ENCODE peak calls at places on chromosomes 11 and 22, in five cellular contexts. E, F, J, Z and T are unnamed samples.

GRCh38 chr11:68146704-68147474 is 25.7 kb upstream of the CHKA start:
- DNase-seq in J (no peak), F (no peak), Z (peak), E (no peak), T (no peak)

GRCh38 chr11:62105611-62106245 is 18.1 kb upstream of the INCENP start:
- DNase-seq in F (peak), E (no peak), Z (no peak), J (no peak), T (no peak)

GRCh38 chr11:103110406-103110805 is 1.2 kb downstream of the DYNC2H1 start:
- DNase-seq in E (no peak), J (no peak), Z (no peak), F (peak), T (no peak)

GRCh38 chr11:65468874-65469333 is 29.9 kb upstream of the MALAT1 start:
- DNase-seq in Z (peak), F (peak), J (no peak), E (peak), T (no peak)

GRCh38 chr11:118629761-118630661 is 22.6 kb downstream of the PHLDB1 start:
- DNase-seq in Z (peak), E (no peak), F (peak), J (no peak), T (no peak)

GRCh38 chr11:36574486-36574885 is 6.7 kb downstream of the RAG1 start:
- DNase-seq in J (no peak), E (no peak), Z (no peak), F (no peak), T (no peak)

GRCh38 chr11:69934861-69935494 is 115.8 kb upstream of the FGF3 start:
- DNase-seq in J (peak), E (peak), F (peak), Z (peak), T (no peak)

GRCh38 chr11:65911682-65912568 is 6.9 kb downstream of the C11orf68 start:
- DNase-seq in Z (no peak), E (no peak), J (no peak), F (peak), T (no peak)

GRCh38 chr11:64834723-64835615 is 9.5 kb downstream of the CDC42BPG start:
- DNase-seq in F (peak), E (no peak), J (no peak), Z (peak), T (no peak)

GRCh38 chr11:16193897-16194381 is 162.4 kb downstream of the SOX6 start:
- DNase-seq in J (no peak), F (peak), E (no peak), Z (no peak), T (no peak)

GRCh38 chr11:16191852-16192240 is 164.5 kb downstream of the SOX6 start:
- DNase-seq in F (no peak), Z (no peak), E (no peak), J (no peak), T (no peak)

GRCh38 chr11:16194566-16194965 is 161.8 kb downstream of the SOX6 start:
- DNase-seq in E (no peak), F (no peak), J (no peak), Z (no peak), T (no peak)

GRCh38 chr11:16195659-16196058 is 160.7 kb downstream of the SOX6 start:
- DNase-seq in F (peak), J (no peak), Z (no peak), E (no peak), T (no peak)

DNA sequence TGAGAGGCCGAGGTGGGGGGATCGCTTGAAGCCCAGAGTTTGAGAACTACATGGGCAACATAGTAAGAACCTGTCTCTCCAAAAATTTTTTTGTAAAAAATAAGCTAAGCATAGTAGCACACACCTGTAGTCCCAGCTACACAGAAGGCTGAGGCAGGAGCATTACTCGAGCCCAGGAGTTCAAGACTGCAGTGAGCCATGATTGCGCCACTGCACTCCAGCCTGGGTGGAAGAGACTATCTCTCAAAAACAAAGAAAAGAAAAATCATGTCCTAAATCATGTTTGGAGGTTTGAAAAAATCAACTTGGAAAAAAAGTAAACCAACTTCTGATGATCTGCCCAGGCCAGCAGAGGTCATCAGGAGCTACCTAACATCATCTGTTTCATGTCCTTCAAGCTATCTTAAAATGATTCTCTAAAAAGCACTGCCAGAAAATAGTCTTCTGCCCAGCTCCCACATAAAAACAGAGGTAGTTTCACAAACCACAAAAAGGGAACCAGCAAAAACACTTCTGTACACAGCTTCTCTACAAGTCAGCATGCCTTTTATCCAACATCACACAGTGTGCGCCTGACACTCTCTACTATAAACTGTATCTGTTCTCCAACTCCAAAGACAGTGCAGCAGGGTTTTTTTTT is 165.0 kb downstream of the SOX6 start:
- DNase-seq in Z (peak), E (no peak), F (no peak), J (no peak), T (no peak)
- TF ChIP-seq CTCF in Z (no peak), E (no peak), F (no peak), J (no peak), T (no peak)

GRCh38 chr22:49917997-49918910 is at the start of the genes ALG12 and CRELD2:
- DNase-seq in Z (peak), F (peak), E (peak), J (peak), T (peak)
- TF ChIP-seq CTCF in Z (no peak), F (no peak), E (peak), J (no peak), T (no peak)

DNA sequence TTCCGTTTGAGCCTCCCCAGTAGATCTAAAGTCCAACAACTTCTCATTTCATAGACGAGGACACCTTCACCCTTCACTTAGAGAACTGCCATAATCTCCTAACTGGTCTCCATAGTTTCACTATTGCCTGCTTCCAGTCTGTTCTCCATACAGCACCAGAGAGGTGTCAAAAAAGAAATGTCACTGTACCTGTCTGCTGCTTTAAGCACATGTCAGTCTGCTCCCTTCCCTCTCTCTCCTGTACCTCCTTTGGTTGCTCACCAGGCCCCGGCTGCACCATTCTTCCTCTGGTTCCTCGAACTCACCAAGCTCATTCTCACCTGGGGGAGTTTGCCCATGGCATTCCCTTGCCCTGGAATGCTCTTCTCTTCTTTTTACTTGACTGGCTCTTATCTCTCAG is 75.8 kb downstream of the NAV2 start:
- DNase-seq in E (no peak), Z (no peak), F (no peak), J (no peak), T (no peak)
- TF ChIP-seq CTCF in E (no peak), Z (no peak), F (no peak), J (no peak), T (no peak)

GRCh38 chr11:34790620-34791019 is 125.6 kb downstream of the APIP start:
- DNase-seq in E (no peak), F (no peak), J (no peak), Z (no peak), T (no peak)

GRCh38 chr11:34793666-34794065 is 122.5 kb downstream of the APIP start:
- DNase-seq in E (no peak), F (no peak), J (no peak), Z (no peak), T (no peak)

GRCh38 chr11:34791725-34792124 is 124.5 kb downstream of the APIP start:
- DNase-seq in F (no peak), Z (no peak), J (no peak), E (no peak), T (no peak)

GRCh38 chr11:34792814-34793241 is 123.4 kb downstream of the APIP start:
- DNase-seq in J (no peak), F (no peak), E (no peak), Z (no peak), T (no peak)

DNA sequence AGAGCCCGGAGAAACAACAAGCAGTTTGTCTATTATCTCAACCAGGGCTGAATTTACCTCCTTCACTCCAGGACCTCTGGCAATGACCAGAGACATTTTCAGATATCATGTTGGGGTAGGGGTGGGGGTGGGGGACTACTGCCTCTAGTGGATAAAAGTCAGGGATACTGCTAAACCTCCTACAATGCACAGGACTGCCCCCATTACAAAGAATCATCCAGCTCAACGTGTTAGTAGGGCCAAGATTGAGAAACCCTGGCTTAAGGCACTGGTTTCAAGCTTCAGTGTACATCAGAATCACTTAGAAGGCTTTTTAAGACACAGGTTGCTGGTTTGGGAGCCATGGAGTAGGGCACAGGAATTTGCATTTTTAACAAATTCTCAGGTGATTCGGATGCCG is 124.0 kb downstream of the APIP start:
- DNase-seq in E (no peak), Z (no peak), F (no peak), J (no peak), T (no peak)
- TF ChIP-seq CTCF in E (no peak), Z (no peak), F (no peak), J (no peak), T (no peak)

DNA sequence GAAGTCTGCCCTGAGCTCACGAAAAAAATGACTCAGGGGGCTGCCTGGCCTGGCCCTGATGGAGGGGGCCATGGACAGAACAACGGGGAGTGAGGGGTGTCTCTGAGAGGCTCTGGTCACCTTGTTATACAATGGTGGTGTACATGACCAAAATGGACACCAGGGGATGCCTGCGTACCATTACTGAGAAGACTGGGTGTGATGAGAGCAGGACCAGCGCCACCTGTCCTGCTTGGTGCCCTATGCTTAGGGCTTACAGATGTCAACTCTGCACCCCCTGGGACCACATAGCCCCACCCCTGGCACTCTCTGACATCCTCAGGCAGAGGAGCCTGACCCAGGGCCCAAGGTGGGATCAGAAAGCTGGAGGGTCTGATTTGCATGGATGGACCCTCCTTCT is 104.8 kb downstream of the ZNF280B start:
- DNase-seq in J (no peak), F (no peak), E (no peak), Z (no peak), T (no peak)
- TF ChIP-seq CTCF in J (no peak), F (no peak), E (no peak), Z (no peak), T (no peak)

GRCh38 chr11:609355-609811 is 6.4 kb downstream of the IRF7 start:
- DNase-seq in J (no peak), E (no peak), F (no peak), Z (peak), T (no peak)

GRCh38 chr11:607971-608659 is 7.6 kb downstream of the IRF7 start:
- DNase-seq in J (no peak), E (no peak), Z (peak), F (no peak), T (no peak)

GRCh38 chr11:610146-610801 is 5.5 kb downstream of the IRF7 start:
- DNase-seq in Z (no peak), J (no peak), E (no peak), F (no peak), T (no peak)

GRCh38 chr11:607020-607780 is 8.6 kb downstream of the IRF7 start:
- DNase-seq in E (no peak), F (no peak), Z (peak), J (no peak), T (no peak)

GRCh38 chr11:608751-609354 is 6.9 kb downstream of the IRF7 start:
- DNase-seq in F (no peak), Z (peak), E (no peak), J (no peak), T (no peak)
- TF ChIP-seq CTCF in F (no peak), Z (no peak), E (no peak), J (no peak), T (no peak)

GRCh38 chr11:119864836-119865235 is 135.8 kb upstream of the NECTIN1 start:
- DNase-seq in Z (no peak), F (no peak), J (no peak), E (peak), T (no peak)

GRCh38 chr11:119860561-119861094 is 131.6 kb upstream of the NECTIN1 start:
- DNase-seq in J (no peak), F (no peak), E (peak), Z (no peak), T (no peak)

GRCh38 chr11:119863236-119863635 is 134.2 kb upstream of the NECTIN1 start:
- DNase-seq in F (no peak), Z (no peak), E (peak), J (no peak), T (no peak)

GRCh38 chr11:119861160-119861559 is 132.2 kb upstream of the NECTIN1 start:
- DNase-seq in Z (no peak), F (no peak), J (no peak), E (peak), T (no peak)

DNA sequence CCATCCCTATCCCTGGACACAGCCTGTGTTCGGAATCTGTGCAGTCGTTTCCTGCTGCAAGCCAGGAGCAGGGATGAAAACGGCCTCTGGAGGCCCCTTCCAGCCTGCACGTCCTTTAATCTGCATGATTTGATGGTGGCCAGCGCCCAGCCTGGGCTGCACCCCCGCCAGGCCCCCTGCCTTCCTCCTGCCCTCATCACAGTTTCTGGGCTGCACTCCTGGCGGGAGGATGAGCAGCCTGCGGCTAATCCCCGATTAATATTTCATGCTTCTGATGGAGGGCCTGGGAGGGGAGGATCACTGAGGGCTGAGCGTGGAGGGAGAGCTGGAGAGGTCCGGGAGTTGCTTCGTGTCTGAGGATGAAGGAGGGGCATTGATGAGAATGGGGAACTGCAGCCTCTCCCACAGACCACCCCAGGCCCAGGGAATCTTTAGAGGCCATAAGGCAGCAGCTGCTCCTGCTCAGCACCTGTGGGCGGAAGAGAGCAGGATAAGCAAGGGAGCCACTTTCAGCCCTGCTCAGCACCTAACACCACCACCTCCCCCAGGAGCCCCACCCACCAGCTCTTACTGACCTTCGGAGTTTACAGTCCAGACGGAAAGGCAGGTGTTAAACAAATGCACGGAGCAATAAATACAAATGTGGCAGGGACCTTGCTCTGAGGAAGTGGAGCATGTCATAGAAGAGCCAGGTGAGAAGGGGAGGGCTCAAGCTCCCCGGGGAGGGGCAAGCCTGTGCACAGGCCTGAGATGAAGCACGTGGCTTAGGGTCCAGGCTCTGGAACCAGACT is 135.0 kb upstream of the NECTIN1 start:
- DNase-seq in E (peak), Z (no peak), F (no peak), J (no peak), T (no peak)
- TF ChIP-seq CTCF in E (no peak), Z (no peak), F (no peak), J (no peak), T (no peak)

GRCh38 chr22:27987557-27987956 is 68.5 kb upstream of the PITPNB start:
- DNase-seq in Z (no peak), J (peak), F (peak), E (no peak), T (no peak)

GRCh38 chr22:27989758-27990450 is 70.8 kb upstream of the PITPNB start:
- DNase-seq in F (no peak), J (peak), Z (no peak), E (no peak), T (no peak)

GRCh38 chr22:27990451-27990840 is 71.4 kb upstream of the PITPNB start:
- DNase-seq in E (no peak), F (no peak), J (no peak), Z (no peak), T (no peak)

GRCh38 chr22:27986937-27987336 is 67.9 kb upstream of the PITPNB start:
- DNase-seq in J (peak), E (no peak), Z (no peak), F (no peak), T (no peak)

GRCh38 chr22:27988704-27989103 is 69.6 kb upstream of the PITPNB start:
- DNase-seq in F (no peak), Z (no peak), E (no peak), J (peak), T (no peak)
- TF ChIP-seq CTCF in F (no peak), Z (no peak), E (no peak), J (no peak), T (no peak)

GRCh38 chr11:14907411-14908213 is 15.6 kb upstream of the CYP2R1 start:
- DNase-seq in J (peak), F (peak), E (peak), Z (peak), T (peak)

GRCh38 chr11:14906614-14907392 is 14.8 kb upstream of the CYP2R1 start:
- DNase-seq in E (peak), Z (no peak), J (no peak), F (no peak), T (no peak)

GRCh38 chr11:14902650-14903350 is 10.8 kb upstream of the CYP2R1 start:
- DNase-seq in Z (no peak), J (no peak), F (peak), E (no peak), T (no peak)

GRCh38 chr11:14904745-14905103 is 12.7 kb upstream of the CYP2R1 start:
- DNase-seq in F (peak), J (peak), Z (peak), E (peak), T (peak)

GRCh38 chr11:14905104-14906033 is 13.3 kb upstream of the CYP2R1 start:
- DNase-seq in E (peak), F (peak), J (peak), Z (peak), T (peak)
- TF ChIP-seq CTCF in E (peak), F (no peak), J (no peak), Z (peak), T (no peak)

DNA sequence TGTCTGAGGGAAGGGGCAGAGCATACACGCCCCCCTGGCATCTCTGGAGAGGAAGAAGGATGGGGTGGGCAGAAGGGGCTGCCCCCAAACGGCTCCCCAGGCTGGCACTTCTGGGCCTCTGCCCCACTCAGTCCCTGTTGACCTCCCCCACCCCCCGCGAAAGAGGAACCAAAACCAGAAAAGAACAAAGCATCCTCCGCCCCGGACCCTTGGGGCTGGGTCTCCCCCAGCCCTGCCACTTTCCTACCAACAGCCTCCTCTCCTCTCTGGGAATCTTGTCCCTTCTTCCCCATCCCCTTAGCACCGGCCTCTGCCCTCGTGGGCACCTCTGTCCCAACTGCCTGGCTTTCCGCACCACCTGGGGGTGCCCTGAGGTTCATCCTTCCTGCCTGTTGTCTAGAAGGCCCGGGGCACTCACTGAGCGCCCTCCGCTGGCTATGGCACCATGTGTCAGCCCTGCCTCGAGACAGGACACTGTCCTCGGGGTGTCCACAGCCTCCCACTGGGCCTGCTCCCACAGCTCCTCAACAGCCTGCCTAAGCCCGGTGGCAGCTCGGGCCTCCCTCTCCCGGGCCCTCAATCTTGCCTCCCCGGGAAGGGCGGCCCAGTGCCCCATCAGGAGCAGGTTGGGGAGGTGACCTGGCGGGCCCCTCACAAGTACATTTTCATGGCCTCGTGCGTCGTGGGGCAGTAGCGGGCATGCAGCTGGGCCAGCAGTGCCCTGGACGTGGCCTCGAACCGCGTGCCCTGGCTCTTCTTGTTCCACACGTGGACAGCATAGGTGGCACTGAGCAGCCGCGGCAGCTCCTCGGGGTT is 28.2 kb downstream of the A4GALT start:
- DNase-seq in E (peak), Z (no peak), F (peak), J (no peak), T (peak)
- TF ChIP-seq CTCF in E (no peak), Z (no peak), F (no peak), J (no peak), T (no peak)